ENCODE peak calls at places on chromosome 20, in five cellular contexts. X is progenitor cell of endocrine pancreas; A is CD8-positive, alpha-beta T cell; D is Caco-2; Z is adrenal gland. O is an unnamed sample.

GRCh38 chr20:41169791-41170351 is 32.5 kb downstream of the PLCG1 start:
- DNase-seq in X (no peak), A (no peak), D (peak; percentile 36), Z (no peak), O (no peak)

GRCh38 chr20:41318271-41318649 is 729 bp upstream of the ZHX3 start:
- DNase-seq in X (no peak), A (no peak), D (peak; percentile 41), Z (no peak), O (no peak)

GRCh38 chr20:44024820-44025580 is 110.3 kb downstream of the TOX2 start:
- DNase-seq in X (no peak), A (no peak), D (peak; percentile 29), Z (no peak), O (no peak)

GRCh38 chr20:5844063-5844681 is 94.0 kb downstream of the SHLD1 start:
- DNase-seq in X (no peak), A (peak; percentile 27), D (no peak), Z (peak; percentile 34), O (peak; percentile 63)

GRCh38 chr20:48649104-48649626 is 178.6 kb downstream of the PREX1 start:
- DNase-seq in X (no peak), A (no peak), D (no peak), Z (no peak), O (no peak)

GRCh38 chr20:63099426-63100267 is 92.9 kb upstream of the BHLHE23 start:
- DNase-seq in X (no peak), A (no peak), D (peak; percentile 55), Z (no peak), O (no peak)

GRCh38 chr20:61756966-61757677 is 308.6 kb downstream of the TAF4 start:
- DNase-seq in X (no peak), A (no peak), D (peak; percentile 19), Z (no peak), O (no peak)

GRCh38 chr20:15976047-15976731 is 597.1 kb downstream of the KIF16B start:
- DNase-seq in X (no peak), A (no peak), D (no peak), Z (no peak), O (no peak)

GRCh38 chr20:57953638-57954037 is 243.8 kb upstream of the PMEPA1 start:
- DNase-seq in X (no peak), A (no peak), D (no peak), Z (no peak), O (no peak)

GRCh38 chr20:48782901-48783308 is 44.9 kb downstream of the PREX1 start:
- DNase-seq in X (no peak), A (no peak), D (no peak), Z (no peak), O (no peak)

GRCh38 chr20:59785986-59786753 is 147.3 kb downstream of the SYCP2 start:
- DNase-seq in X (no peak), A (no peak), D (peak; percentile 30), Z (no peak), O (no peak)

GRCh38 chr20:61185841-61186601 is 66.0 kb upstream of the CDH4 start:
- DNase-seq in X (no peak), A (no peak), D (no peak), Z (peak; percentile 6), O (no peak)

GRCh38 chr20:60862601-60863000 is 389.5 kb upstream of the CDH4 start:
- DNase-seq in X (no peak), A (no peak), D (no peak), Z (no peak), O (no peak)

GRCh38 chr20:58017237-58017969 is 211.1 kb downstream of the ANKRD60 start:
- DNase-seq in X (no peak), A (no peak), D (peak; percentile 30), Z (peak; percentile 26), O (no peak)

GRCh38 chr20:62817975-62818591 is 1.2 kb downstream of the COL9A3 start:
- DNase-seq in X (no peak), A (no peak), D (no peak), Z (no peak), O (no peak)

GRCh38 chr20:50664248-50664647 is 27.1 kb downstream of the RIPOR3 start:
- DNase-seq in X (no peak), A (no peak), D (no peak), Z (peak; percentile 66), O (no peak)

GRCh38 chr20:50666709-50667310 is 24.5 kb downstream of the RIPOR3 start:
- DNase-seq in X (no peak), A (no peak), D (peak; percentile 95), Z (no peak), O (no peak)

GRCh38 chr20:50659975-50660670 is 31.2 kb downstream of the RIPOR3 start:
- DNase-seq in X (no peak), A (no peak), D (no peak), Z (peak; percentile 39), O (no peak)

GRCh38 chr20:50658804-50659380 is 32.5 kb downstream of the RIPOR3 start:
- DNase-seq in X (no peak), A (no peak), D (no peak), Z (peak; percentile 62), O (no peak)

DNA sequence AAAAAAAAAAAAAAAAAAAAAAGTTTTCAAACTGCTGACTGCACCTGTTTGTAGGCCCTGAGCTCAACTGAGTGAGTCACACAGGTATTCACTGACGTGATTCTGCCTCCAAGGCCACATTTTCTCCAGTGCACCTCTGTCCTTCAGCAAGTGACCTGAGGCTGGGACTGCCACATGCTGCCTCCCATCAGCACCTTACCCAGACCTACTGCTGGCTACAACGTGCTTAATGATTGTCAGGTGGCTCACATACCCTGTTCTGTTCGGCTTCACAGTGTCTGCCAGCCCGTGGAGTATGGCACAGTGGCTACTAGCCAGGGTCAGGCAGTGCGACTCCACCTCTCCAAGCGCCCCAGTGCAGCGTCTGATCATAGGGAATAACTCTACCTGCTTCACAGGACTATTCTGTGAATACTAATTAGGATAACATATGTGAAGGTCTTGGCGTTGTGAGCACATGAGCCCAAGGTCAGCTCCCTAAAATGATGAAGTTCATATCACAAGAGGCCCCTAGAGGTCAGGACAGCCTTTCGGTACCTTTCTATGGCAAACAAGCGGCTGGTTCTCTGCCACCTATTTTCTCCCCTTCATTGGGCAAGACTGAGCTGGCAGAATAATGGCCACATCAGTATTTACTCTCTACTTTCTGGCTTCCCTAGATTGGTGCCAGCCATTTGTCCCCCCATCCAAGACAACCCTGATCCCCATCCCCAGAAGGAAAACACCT is 28.1 kb downstream of the RIPOR3 start:
- DNase-seq in X (no peak), A (no peak), D (peak; percentile 88), Z (peak; percentile 61), O (no peak)
- TF ChIP-seq CTCF in X (peak; percentile 38), A (no peak), D (peak; percentile 82), Z (no peak), O (no peak)

DNA sequence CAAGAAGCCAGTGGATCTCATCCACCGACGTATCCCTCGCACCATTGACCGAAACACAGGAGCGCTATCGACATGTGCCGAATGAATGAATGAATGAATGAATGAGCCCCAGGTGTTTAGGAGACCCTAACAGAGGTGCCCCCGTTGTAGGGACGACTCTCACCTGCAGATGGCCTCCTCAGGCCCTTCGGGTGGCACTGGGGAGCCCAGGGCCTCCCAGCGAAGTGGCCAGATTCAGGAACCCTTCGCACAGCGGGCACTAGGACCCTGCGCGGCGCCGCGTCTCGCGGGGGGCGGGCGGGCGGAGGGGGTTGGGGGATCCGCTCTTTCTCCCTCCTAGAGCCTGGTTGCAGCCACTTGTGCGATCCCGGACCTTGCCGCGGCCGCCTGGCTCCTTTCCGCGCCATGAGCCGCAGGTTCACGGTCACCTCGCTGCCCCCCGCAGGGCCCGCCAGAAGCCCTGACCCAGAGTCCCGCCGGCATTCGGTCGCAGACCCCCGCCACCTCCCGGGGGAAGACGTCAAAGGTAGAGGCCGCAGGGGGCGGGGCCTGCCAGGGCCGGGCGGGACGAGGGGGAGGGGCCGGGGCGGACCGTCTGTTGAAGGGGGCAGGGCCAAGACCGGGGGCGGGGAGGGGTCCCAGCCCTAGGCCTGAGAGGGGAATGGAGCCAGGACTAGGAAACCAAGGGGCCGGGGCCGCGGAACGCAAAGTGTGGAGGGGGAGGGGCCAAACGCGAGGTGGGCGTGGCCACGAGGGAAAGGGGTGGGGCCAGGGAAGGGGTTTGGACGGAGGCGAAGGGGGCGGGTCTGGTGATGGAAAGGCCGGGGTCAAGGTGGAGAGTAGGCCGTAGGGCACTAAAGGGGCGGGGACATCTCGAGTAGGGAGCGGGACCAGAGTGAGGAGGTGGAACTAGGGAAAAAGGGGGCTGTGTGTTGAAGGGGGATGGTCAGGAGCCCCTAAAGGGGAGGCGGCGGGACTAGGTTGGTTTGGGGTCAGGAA is 7.4 kb upstream of the SLC12A5 start:
- DNase-seq in X (peak; percentile 69), A (peak; percentile 49), D (peak; percentile 87), Z (peak; percentile 68), O (peak; percentile 83)
- TF ChIP-seq CTCF in X (peak; percentile 20), A (no peak), D (no peak), Z (no peak), O (no peak)

DNA sequence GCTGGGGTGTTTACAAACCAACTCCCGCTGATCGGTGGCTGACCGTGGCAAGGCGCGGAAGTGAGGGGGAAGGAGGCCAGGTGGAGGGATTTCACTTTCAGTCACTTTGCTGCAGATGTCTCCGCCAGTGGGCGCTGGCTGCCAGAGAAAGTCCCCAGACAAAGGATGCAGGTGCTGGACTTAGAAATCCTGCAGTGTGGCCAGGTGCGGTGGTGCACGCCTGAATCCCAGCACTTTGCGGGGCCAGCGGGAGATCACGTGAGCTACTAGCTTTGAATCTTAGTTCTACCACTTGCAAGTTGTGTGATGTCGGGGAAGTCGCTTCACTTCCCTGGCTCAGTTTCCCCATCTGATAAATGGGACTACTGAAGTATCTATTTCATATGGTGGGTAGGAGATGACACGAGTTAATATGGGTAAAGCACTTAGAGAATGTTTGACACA is 180.4 kb downstream of the ZNF217 start:
- DNase-seq in X (peak; percentile 69), A (peak; percentile 49), D (peak; percentile 92), Z (no peak), O (peak; percentile 86)
- TF ChIP-seq CTCF in X (peak; percentile 76), A (peak; percentile 51), D (peak; percentile 100), Z (no peak), O (peak; percentile 80)

GRCh38 chr20:52410746-52411317 is 219.3 kb upstream of the ZFP64 start:
- DNase-seq in X (no peak), A (peak; percentile 12), D (no peak), Z (no peak), O (no peak)
- TF ChIP-seq CTCF in X (no peak), A (no peak), D (no peak), Z (no peak), O (no peak)

GRCh38 chr20:21493049-21493448 is 20.8 kb downstream of the NKX2-2 start:
- DNase-seq in X (no peak), A (no peak), D (no peak), Z (no peak), O (no peak)

DNA sequence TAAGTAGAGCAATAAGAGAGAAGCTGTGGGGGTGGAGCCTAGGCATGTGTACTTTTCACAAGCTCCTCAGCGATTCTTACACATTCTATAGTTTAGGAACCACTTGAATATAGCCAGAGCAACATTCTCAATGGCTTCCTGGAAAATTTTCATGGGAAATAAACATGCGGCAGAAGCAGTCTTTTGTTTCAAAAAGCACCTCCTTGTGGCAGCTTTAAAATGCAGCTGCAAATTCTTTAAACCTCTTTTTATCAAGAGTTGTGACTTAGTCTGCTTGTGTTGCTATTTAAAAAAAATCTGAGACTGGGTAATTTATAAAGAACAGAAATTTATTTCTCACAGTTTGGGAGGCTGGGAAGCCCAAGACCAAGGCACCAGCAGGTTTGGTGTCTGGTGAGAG is 23.8 kb downstream of the NKX2-2 start:
- DNase-seq in X (no peak), A (no peak), D (no peak), Z (no peak), O (no peak)
- TF ChIP-seq CTCF in X (peak; percentile 33), A (no peak), D (no peak), Z (peak; percentile 32), O (no peak)